ENCODE peak calls at places on chromosomes 2 and 18, in ten cellular contexts. K is naive thymus-derived CD4-positive, alpha-beta T cell; Q is coronary artery; E is Caco-2; I is stimulated activated CD8-positive, alpha-beta memory T cell treated with anti-CD3 and anti-CD28 coated beads, Interleukin-4, amount 100 ng/mL, for 48 hours; U is T47D; R is adrenal gland; J is aorta; V is activated CD4-positive, alpha-beta T cell treated with anti-CD3 and anti-CD28 coated beads, Interleukin-2, amount 50 U/mL, for 1 hour; N is HepG2. X is an unnamed sample.

GRCh38 chr2:168119519-168120141 is 127.8 kb downstream of the STK39 start:
- DNase-seq in R (no peak), V (no peak), Q (no peak), N (peak), J (no peak), K (peak), E (peak), U (no peak), I (no peak), X (peak)

GRCh38 chr18:59048378-59048777 is 91.3 kb upstream of the SEC11C start:
- DNase-seq in K (no peak), U (no peak), I (no peak), N (no peak), E (no peak), V (no peak), R (no peak), J (no peak), Q (no peak), X (no peak)

GRCh38 chr2:212901604-212902275 is 249.7 kb downstream of the IKZF2 start:
- DNase-seq in J (no peak), N (no peak), E (peak), U (no peak), V (no peak), I (no peak), R (no peak), Q (no peak), K (no peak), X (no peak)

GRCh38 chr2:224042191-224042696 is 3.2 kb upstream of the SERPINE2 start:
- DNase-seq in Q (no peak), U (no peak), N (no peak), K (no peak), R (no peak), V (no peak), J (no peak), I (no peak), E (no peak), X (peak)

GRCh38 chr2:240192661-240193060 is 52.2 kb upstream of the OTOS start:
- DNase-seq in R (no peak), Q (no peak), J (peak), E (no peak), N (no peak), I (no peak), K (no peak), U (no peak), V (no peak), X (no peak)

GRCh38 chr2:157419031-157419580 is 24.8 kb downstream of the CYTIP start:
- DNase-seq in Q (no peak), N (no peak), R (no peak), K (no peak), J (no peak), E (no peak), V (no peak), I (no peak), U (no peak), X (no peak)

GRCh38 chr2:224847961-224848850 is 132.0 kb upstream of the CCDC195 start:
- DNase-seq in J (peak), V (no peak), U (no peak), K (no peak), I (no peak), R (peak), N (no peak), E (no peak), Q (no peak), X (peak)

GRCh38 chr2:6978991-6979390 is 61.8 kb downstream of the RNF144A start:
- DNase-seq in V (no peak), R (no peak), N (no peak), E (no peak), Q (no peak), K (no peak), J (no peak), U (no peak), I (no peak), X (no peak)

GRCh38 chr2:201932511-201932910 is 101.1 kb upstream of the FZD7 start:
- DNase-seq in I (no peak), U (no peak), R (no peak), J (no peak), V (no peak), Q (no peak), N (no peak), E (no peak), K (no peak), X (no peak)

GRCh38 chr2:43174368-43175186 is 51.8 kb downstream of the ZFP36L2 start:
- DNase-seq in U (no peak), Q (no peak), E (no peak), K (peak), R (no peak), I (peak), N (no peak), J (no peak), V (peak), X (no peak)

GRCh38 chr2:112820343-112820742 is 16.2 kb downstream of the IL1B start:
- DNase-seq in Q (no peak), I (no peak), N (no peak), J (no peak), E (no peak), R (no peak), V (no peak), K (no peak), U (no peak), X (no peak)

GRCh38 chr2:165691615-165692014 is 102.4 kb downstream of the GALNT3 start:
- DNase-seq in N (no peak), K (no peak), I (no peak), R (no peak), U (no peak), Q (no peak), J (peak), V (no peak), E (no peak), X (peak)

GRCh38 chr2:11559066-11559785 is 25.4 kb downstream of the GREB1 start:
- DNase-seq in R (peak), I (no peak), U (no peak), Q (no peak), J (peak), N (no peak), E (no peak), V (no peak), K (no peak), X (no peak)